ENCODE peak calls at places on chromosomes 7 and 10, in ten cellular contexts. R is Peyer's patch, T is H1, V is astrocyte, J is NT2/D1, I is SK-N-SH, P is suprapubic skin, K is left ventricle myocardium inferior, G is kidney, F is mucosa of descending colon. O is an unnamed sample. For H3K4me1, the result is how much of the 10 kb centered on the place peaks cover.

GRCh38 chr10:69501657-69502056 is 50.4 kb downstream of the TSPAN15 start:
- DNase-seq in K (no peak), R (no peak), J (no peak), P (no peak), I (no peak), T (no peak), V (no peak), G (no peak), F (no peak), O (no peak)

GRCh38 chr7:157663061-157663863 is 326.5 kb downstream of the DNAJB6 start:
- DNase-seq in G (peak), F (no peak), R (no peak), P (no peak), J (no peak), I (peak), K (no peak), V (peak), T (no peak), O (peak)

GRCh38 chr10:110500515-110500905 is 2.8 kb downstream of the DUSP5 start:
- DNase-seq in V (peak), G (peak), J (no peak), P (no peak), R (no peak), I (no peak), T (no peak), K (no peak), F (no peak), O (no peak)

GRCh38 chr10:112672706-112673105 is 225.7 kb downstream of the VTI1A start:
- DNase-seq in J (no peak), I (no peak), T (no peak), K (no peak), G (no peak), F (no peak), V (no peak), R (no peak), P (no peak), O (no peak)

GRCh38 chr7:85510287-85510686 is 323.4 kb upstream of the SEMA3D start:
- DNase-seq in R (no peak), T (no peak), P (no peak), J (no peak), I (peak), G (no peak), K (no peak), F (no peak), V (no peak), O (no peak)

GRCh38 chr10:127904311-127904710 is 2.6 kb upstream of the PTPRE start:
- DNase-seq in J (no peak), K (no peak), T (peak), R (peak), F (no peak), P (no peak), I (no peak), G (no peak), V (no peak), O (no peak)

GRCh38 chr10:69220510-69220909 is 378 bp downstream of the HKDC1 start:
- DNase-seq in J (no peak), G (no peak), K (no peak), I (no peak), F (no peak), V (no peak), T (no peak), P (no peak), R (no peak), O (no peak)

GRCh38 chr10:60611291-60611747 is 167.0 kb upstream of the CDK1 start:
- DNase-seq in R (no peak), I (no peak), J (no peak), F (no peak), T (no peak), K (no peak), G (no peak), P (no peak), V (peak), O (no peak)

GRCh38 chr7:151251328-151251925 is 2.9 kb upstream of the SMARCD3 start:
- DNase-seq in J (no peak), V (peak), F (peak), G (peak), I (peak), P (no peak), R (no peak), T (peak), K (peak), O (no peak)

GRCh38 chr10:73653701-73654100 is 2.1 kb downstream of the SYNPO2L start:
- DNase-seq in F (no peak), I (no peak), V (no peak), T (no peak), G (no peak), R (no peak), K (no peak), J (no peak), P (no peak), O (no peak)

GRCh38 chr10:114724707-114725106 is 66.6 kb upstream of the ABLIM1 start:
- DNase-seq in I (peak), V (no peak), P (no peak), K (no peak), T (no peak), G (no peak), R (no peak), F (no peak), J (no peak), O (no peak)

GRCh38 chr7:128796325-128796724 is 4.6 kb downstream of the CCDC136 start:
- DNase-seq in V (peak), K (no peak), P (no peak), T (no peak), I (no peak), G (no peak), J (no peak), R (no peak), F (no peak), O (no peak)

GRCh38 chr10:70461397-70462348 is 16.9 kb upstream of the PALD1 start:
- DNase-seq in V (peak), R (peak), J (no peak), K (peak), F (peak), T (no peak), G (peak), I (peak), P (no peak), O (peak)

GRCh38 chr10:966466-967235 is 21.6 kb upstream of the GTPBP4 start:
- DNase-seq in V (no peak), P (peak), G (no peak), T (no peak), J (no peak), F (no peak), K (no peak), R (no peak), I (no peak), O (no peak)
- H3K4me1 ChIP-seq in V (under half), P (under half), G (under half), T (under half), J (under half), F (under half), K (under half), R (under half), I (under half), O (under half)

GRCh38 chr7:43604251-43604650 is 21.3 kb downstream of the STK17A start:
- DNase-seq in F (no peak), G (no peak), J (no peak), T (no peak), V (no peak), R (no peak), I (no peak), K (no peak), P (no peak), O (no peak)

GRCh38 chr7:43600046-43600445 is 17.1 kb downstream of the STK17A start:
- DNase-seq in P (no peak), K (no peak), V (no peak), G (no peak), T (no peak), R (no peak), J (no peak), I (no peak), F (no peak), O (no peak)

GRCh38 chr7:43602271-43602670 is 19.4 kb downstream of the STK17A start:
- DNase-seq in J (no peak), I (no peak), V (no peak), G (no peak), T (no peak), K (no peak), F (no peak), P (no peak), R (no peak), O (no peak)
- H3K4me1 ChIP-seq in J (under half), I (under half), V (under half), G (under half), T (under half), K (under half), F (under half), P (under half), R (under half), O (under half)

DNA sequence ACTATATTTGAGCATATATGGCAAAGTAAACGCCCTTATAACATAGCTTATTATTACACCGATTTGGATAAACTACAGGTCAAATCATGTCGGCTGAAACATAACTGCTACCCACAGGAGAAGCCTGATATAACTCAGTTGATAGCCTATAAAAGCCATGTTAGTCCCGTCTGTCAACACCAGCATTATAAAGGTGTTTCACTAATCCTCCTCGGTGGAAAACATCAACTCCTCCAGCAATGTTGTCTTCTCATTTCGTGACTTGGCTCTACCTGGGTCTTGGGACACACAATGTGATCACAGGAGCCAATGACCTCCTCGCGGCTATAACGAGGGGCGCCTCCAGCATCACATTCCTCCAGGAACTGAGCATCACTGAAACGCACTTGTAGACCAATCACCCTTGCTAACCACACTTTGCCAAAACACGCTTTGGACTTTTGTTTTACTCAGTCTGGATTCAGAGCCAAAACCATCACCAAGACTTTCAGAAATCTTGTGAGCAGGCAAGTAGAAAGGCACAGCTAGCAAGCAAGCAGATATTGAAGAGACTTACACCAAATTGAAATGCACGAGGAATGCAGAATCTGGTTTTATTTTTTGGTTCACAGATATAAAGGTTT is 269.7 kb upstream of the NFE2L3 start:
- DNase-seq in I (no peak), R (no peak), T (no peak), G (no peak), V (no peak), F (no peak), J (no peak), K (no peak), P (no peak), O (no peak)
- H3K4me1 ChIP-seq in I (under half), R (under half), T (under half), G (under half), V (under half), F (under half), J (under half), K (under half), P (under half), O (under half)

DNA sequence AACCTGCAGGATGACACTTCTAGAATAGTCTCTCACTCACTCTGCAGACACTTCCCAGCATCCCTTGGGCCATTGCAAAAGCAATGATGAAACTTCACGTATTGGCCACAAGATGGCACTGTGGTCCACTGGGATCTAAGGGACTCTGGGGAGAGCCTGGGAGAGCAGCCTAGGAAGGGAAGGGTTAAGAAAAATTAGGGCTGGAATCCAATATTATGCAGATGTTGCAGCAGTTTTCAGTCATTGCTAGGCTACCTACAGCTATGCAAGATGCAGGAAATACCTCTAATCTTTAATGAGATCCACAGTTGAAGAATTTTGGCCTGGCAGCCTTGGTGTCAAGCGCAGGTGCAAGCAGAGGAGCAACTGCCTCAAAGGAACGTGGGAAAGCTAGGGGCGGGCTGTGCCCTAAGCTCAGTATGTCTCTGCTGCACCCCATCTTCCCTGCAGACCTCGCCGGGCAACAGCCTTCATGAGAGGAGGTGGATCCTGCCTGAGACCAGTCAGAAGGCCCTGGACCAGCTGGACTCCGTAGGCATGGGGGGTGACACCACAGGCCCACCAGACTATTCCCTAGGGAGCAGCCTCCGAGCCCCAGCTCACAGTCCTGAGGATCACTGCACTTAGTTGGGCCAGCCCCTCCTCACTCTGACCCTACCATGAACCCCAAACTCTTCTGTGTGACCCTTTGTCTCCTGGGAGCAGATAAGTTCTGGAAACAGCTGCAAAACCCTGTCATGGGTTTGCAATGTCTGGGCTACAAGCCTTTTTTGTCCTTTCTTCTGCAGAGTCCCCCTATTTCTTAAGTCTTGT is 127.9 kb upstream of the PRSS58 start:
- DNase-seq in I (peak), T (peak), G (peak), F (peak), V (peak), K (no peak), P (no peak), J (peak), R (no peak), O (no peak)
- H3K4me1 ChIP-seq in I (under half), T (under half), G (under half), F (under half), V (under half), K (under half), P (under half), J (under half), R (under half), O (under half)